ENCODE peak calls at places on chromosomes 5 and 9, in four cellular contexts. W, R, M and X are unnamed samples.

GRCh38 chr5:32388429-32389111 is 56.0 kb downstream of the ZFR start:
- DNase-seq in W (no peak), M (no peak), R (no peak), X (no peak)

GRCh38 chr5:80318212-80318611 is 1.6 kb upstream of the SPZ1 start:
- DNase-seq in R (peak; percentile 42), M (no peak), W (no peak), X (no peak)

GRCh38 chr5:56211298-56211865 is 21.7 kb downstream of the ANKRD55 start:
- DNase-seq in W (no peak), R (no peak), M (no peak), X (no peak)

GRCh38 chr5:64690104-64690416 is 243 bp upstream of the SHISAL2B start:
- DNase-seq in W (no peak), M (no peak), R (no peak), X (no peak)

GRCh38 chr5:117299940-117300339 is 725.3 kb upstream of the SEMA6A start:
- DNase-seq in R (no peak), M (no peak), W (no peak), X (no peak)

GRCh38 chr5:40585537-40586267 is 94.0 kb upstream of the PTGER4 start:
- DNase-seq in R (no peak), M (no peak), W (no peak), X (no peak)

GRCh38 chr9:38332625-38333024 is 59.9 kb upstream of the ALDH1B1 start:
- DNase-seq in M (no peak), R (no peak), W (no peak), X (no peak)

GRCh38 chr9:20078246-20078645 is 289.4 kb upstream of the SLC24A2 start:
- DNase-seq in W (no peak), R (no peak), M (no peak), X (no peak)

GRCh38 chr9:22595805-22596204 is 149.2 kb downstream of the DMRTA1 start:
- DNase-seq in R (no peak), M (no peak), W (no peak), X (no peak)

GRCh38 chr9:36158122-36158521 is 11.1 kb upstream of the CCIN start:
- DNase-seq in R (no peak), W (no peak), M (no peak), X (no peak)
- TF ChIP-seq TEAD4 in R (no peak), W (no peak), M (no peak), X (no peak)

GRCh38 chr5:77170196-77170595 is 40.3 kb upstream of the PDE8B start:
- DNase-seq in W (no peak), M (no peak), R (no peak), X (no peak)

GRCh38 chr5:77171141-77171910 is 39.2 kb upstream of the PDE8B start:
- DNase-seq in M (no peak), R (no peak), W (no peak), X (no peak)

GRCh38 chr5:77168187-77168883 is 42.1 kb upstream of the PDE8B start:
- DNase-seq in W (no peak), R (no peak), M (no peak), X (no peak)

GRCh38 chr5:77168884-77169254 is 41.6 kb upstream of the PDE8B start:
- DNase-seq in R (no peak), M (peak; percentile 40), W (no peak), X (no peak)

DNA sequence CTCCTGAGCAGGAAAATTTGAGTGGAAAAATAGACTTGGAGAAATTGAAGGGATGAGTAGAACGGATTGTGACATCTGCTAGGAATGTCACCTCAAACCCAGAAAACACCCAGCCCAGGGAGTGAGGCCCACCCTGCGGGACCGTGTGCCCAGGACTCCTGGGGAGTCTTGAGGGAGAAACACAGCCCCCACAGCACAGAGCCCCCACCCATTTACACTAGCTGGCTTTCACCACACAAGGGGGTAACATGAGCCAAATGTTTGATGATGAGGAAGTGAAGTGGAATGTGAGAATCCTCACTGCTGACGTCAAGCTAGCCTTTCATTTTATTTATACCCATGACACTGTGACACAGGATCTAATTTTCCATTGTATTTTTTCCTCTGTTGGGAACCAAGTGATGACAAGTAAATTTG is 42.8 kb upstream of the PDE8B start:
- DNase-seq in M (no peak), R (no peak), W (no peak), X (no peak)
- TF ChIP-seq TEAD4 in M (no peak), R (no peak), W (no peak), X (no peak)

DNA sequence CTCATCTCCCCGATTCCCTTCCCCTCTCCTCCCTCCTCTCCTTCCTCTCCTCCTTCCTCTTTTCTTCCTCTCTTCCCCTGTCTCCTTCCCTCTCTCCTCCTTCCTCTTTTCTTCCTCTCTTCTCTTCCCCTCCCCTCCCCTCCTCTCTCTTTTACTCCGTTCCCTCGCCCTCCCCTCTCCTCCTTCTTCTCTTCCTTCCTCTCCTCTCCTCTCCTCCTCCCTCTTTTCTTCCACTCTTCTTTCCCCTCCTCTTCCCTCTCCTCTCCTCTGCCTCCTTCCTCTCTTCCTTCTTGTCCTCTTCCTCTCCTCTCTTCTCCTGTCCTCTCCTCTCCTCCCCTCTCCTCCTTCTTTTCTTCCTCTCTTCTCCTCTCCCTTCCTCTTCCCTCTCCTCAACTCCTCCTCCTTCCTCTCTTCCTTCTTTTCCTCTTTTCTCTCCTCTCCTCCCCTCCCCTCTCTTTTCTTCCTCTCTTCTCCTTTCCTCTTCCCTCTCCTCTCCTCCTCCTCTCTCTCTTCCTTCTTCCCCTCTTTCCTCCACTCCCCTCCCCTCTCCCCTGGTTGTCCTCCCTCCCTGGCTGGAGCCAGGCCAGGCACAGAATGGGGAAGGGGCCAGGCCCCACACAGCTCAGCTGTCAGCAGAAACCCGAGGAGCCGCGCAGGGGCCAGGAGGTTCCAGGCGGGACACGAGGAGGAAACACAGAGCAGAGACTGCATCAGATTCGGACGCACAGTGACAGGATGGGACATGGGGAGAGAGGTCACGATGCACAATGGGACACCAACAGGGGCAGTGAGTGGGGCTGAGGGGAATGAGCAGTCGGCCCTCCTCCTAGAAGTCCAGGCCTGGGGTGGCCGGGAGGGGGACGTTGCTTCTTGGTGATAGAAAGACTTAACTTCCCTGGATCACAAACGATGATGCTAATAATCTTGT is 48.0 kb downstream of the CAMK2A start:
- DNase-seq in R (no peak), M (no peak), W (no peak), X (no peak)
- TF ChIP-seq TEAD4 in R (no peak), M (no peak), W (no peak), X (no peak)

GRCh38 chr9:135070964-135071735 is 16.3 kb upstream of the OLFM1 start:
- DNase-seq in R (no peak), M (no peak), W (no peak), X (no peak)
- TF ChIP-seq TEAD4 in R (no peak), M (no peak), W (no peak), X (no peak)